ENCODE peak calls at places on chromosome 5, in six cellular contexts. One of them, this sample, is unnamed.

GRCh38 chr5:104512063-104512798 is 949.6 kb upstream of the NUDT12 start:
- DNase-seq in head of caudate nucleus: no peak
- DNase-seq in adipocyte: peak
- DNase-seq in osteoblast: no peak
- DNase-seq in caudate nucleus: no peak
- DNase-seq in dermis microvascular lymphatic vessel endothelial cell: no peak
- DNase-seq in this sample: no peak

GRCh38 chr5:127840198-127840524 is 137.0 kb downstream of the CCDC192 start:
- DNase-seq in osteoblast: no peak
- DNase-seq in dermis microvascular lymphatic vessel endothelial cell: no peak
- DNase-seq in adipocyte: no peak
- DNase-seq in head of caudate nucleus: no peak
- DNase-seq in caudate nucleus: no peak
- DNase-seq in this sample: no peak

GRCh38 chr5:131628990-131629389 is 6.0 kb downstream of the RAPGEF6 start:
- DNase-seq in dermis microvascular lymphatic vessel endothelial cell: no peak
- DNase-seq in adipocyte: peak
- DNase-seq in caudate nucleus: no peak
- DNase-seq in head of caudate nucleus: no peak
- DNase-seq in osteoblast: no peak
- DNase-seq in this sample: peak

GRCh38 chr5:109411627-109412026 is 1.9 kb upstream of the PJA2 start:
- DNase-seq in osteoblast: peak
- DNase-seq in adipocyte: peak
- DNase-seq in head of caudate nucleus: no peak
- DNase-seq in caudate nucleus: no peak
- DNase-seq in dermis microvascular lymphatic vessel endothelial cell: peak
- DNase-seq in this sample: peak

GRCh38 chr5:23257656-23258055 is 249.8 kb upstream of the PRDM9 start:
- DNase-seq in head of caudate nucleus: no peak
- DNase-seq in osteoblast: no peak
- DNase-seq in dermis microvascular lymphatic vessel endothelial cell: no peak
- DNase-seq in caudate nucleus: no peak
- DNase-seq in adipocyte: no peak
- DNase-seq in this sample: no peak

GRCh38 chr5:124102491-124102890 is 590.5 kb downstream of the CSNK1G3 start:
- DNase-seq in adipocyte: peak
- DNase-seq in dermis microvascular lymphatic vessel endothelial cell: peak
- DNase-seq in osteoblast: peak
- DNase-seq in head of caudate nucleus: no peak
- DNase-seq in caudate nucleus: no peak
- DNase-seq in this sample: peak

GRCh38 chr5:80246995-80247729 is 8.7 kb downstream of the SERINC5 start:
- DNase-seq in head of caudate nucleus: peak
- DNase-seq in osteoblast: peak
- DNase-seq in adipocyte: peak
- DNase-seq in caudate nucleus: no peak
- DNase-seq in dermis microvascular lymphatic vessel endothelial cell: peak
- DNase-seq in this sample: peak

GRCh38 chr5:138653502-138653901 is 78.3 kb upstream of the HSPA9 start:
- DNase-seq in head of caudate nucleus: peak
- DNase-seq in caudate nucleus: peak
- DNase-seq in osteoblast: no peak
- DNase-seq in dermis microvascular lymphatic vessel endothelial cell: peak
- DNase-seq in adipocyte: peak
- DNase-seq in this sample: peak

GRCh38 chr5:125310749-125311148 is 564.3 kb upstream of the ZNF608 start:
- DNase-seq in dermis microvascular lymphatic vessel endothelial cell: peak
- DNase-seq in caudate nucleus: no peak
- DNase-seq in adipocyte: no peak
- DNase-seq in osteoblast: no peak
- DNase-seq in head of caudate nucleus: no peak
- DNase-seq in this sample: peak

GRCh38 chr5:169893586-169893985 is 86.7 kb downstream of the INSYN2B start:
- DNase-seq in osteoblast: peak
- DNase-seq in head of caudate nucleus: no peak
- DNase-seq in dermis microvascular lymphatic vessel endothelial cell: peak
- DNase-seq in adipocyte: no peak
- DNase-seq in caudate nucleus: no peak
- DNase-seq in this sample: no peak

GRCh38 chr5:110251366-110251765 is 475.1 kb downstream of the TMEM232 start:
- DNase-seq in adipocyte: no peak
- DNase-seq in osteoblast: no peak
- DNase-seq in caudate nucleus: no peak
- DNase-seq in dermis microvascular lymphatic vessel endothelial cell: no peak
- DNase-seq in head of caudate nucleus: no peak
- DNase-seq in this sample: no peak

GRCh38 chr5:23523031-23523430 is 15.6 kb downstream of the PRDM9 start:
- DNase-seq in adipocyte: no peak
- DNase-seq in caudate nucleus: no peak
- DNase-seq in head of caudate nucleus: no peak
- DNase-seq in dermis microvascular lymphatic vessel endothelial cell: no peak
- DNase-seq in osteoblast: peak
- DNase-seq in this sample: no peak

GRCh38 chr5:149366169-149366750 is 8.4 kb downstream of the PCYOX1L start:
- DNase-seq in caudate nucleus: no peak
- DNase-seq in dermis microvascular lymphatic vessel endothelial cell: no peak
- DNase-seq in osteoblast: no peak
- DNase-seq in head of caudate nucleus: no peak
- DNase-seq in adipocyte: no peak
- DNase-seq in this sample: no peak

GRCh38 chr5:150641826-150642566 is 1.5 kb downstream of the SYNPO start:
- DNase-seq in head of caudate nucleus: no peak
- DNase-seq in osteoblast: no peak
- DNase-seq in caudate nucleus: no peak
- DNase-seq in dermis microvascular lymphatic vessel endothelial cell: no peak
- DNase-seq in adipocyte: peak
- DNase-seq in this sample: no peak

GRCh38 chr5:107011530-107012115 is 659.1 kb downstream of the EFNA5 start:
- DNase-seq in caudate nucleus: no peak
- DNase-seq in adipocyte: no peak
- DNase-seq in head of caudate nucleus: no peak
- DNase-seq in osteoblast: no peak
- DNase-seq in dermis microvascular lymphatic vessel endothelial cell: no peak
- DNase-seq in this sample: no peak

GRCh38 chr5:32692066-32692746 is 18.9 kb upstream of the NPR3 start:
- DNase-seq in adipocyte: peak
- DNase-seq in osteoblast: peak
- DNase-seq in dermis microvascular lymphatic vessel endothelial cell: no peak
- DNase-seq in head of caudate nucleus: no peak
- DNase-seq in caudate nucleus: no peak
- DNase-seq in this sample: peak

GRCh38 chr5:106205916-106206571 is 1464.7 kb downstream of the EFNA5 start:
- DNase-seq in caudate nucleus: no peak
- DNase-seq in dermis microvascular lymphatic vessel endothelial cell: no peak
- DNase-seq in head of caudate nucleus: no peak
- DNase-seq in adipocyte: no peak
- DNase-seq in osteoblast: peak
- DNase-seq in this sample: no peak

GRCh38 chr5:172837640-172838039 is 3.6 kb downstream of the ERGIC1 start:
- DNase-seq in osteoblast: no peak
- DNase-seq in caudate nucleus: peak
- DNase-seq in dermis microvascular lymphatic vessel endothelial cell: peak
- DNase-seq in adipocyte: no peak
- DNase-seq in head of caudate nucleus: peak
- DNase-seq in this sample: no peak

GRCh38 chr5:148858547-148858946 is 32.1 kb downstream of the ADRB2 start:
- DNase-seq in osteoblast: no peak
- DNase-seq in head of caudate nucleus: no peak
- DNase-seq in dermis microvascular lymphatic vessel endothelial cell: peak
- DNase-seq in adipocyte: peak
- DNase-seq in caudate nucleus: no peak
- DNase-seq in this sample: no peak

GRCh38 chr5:116273458-116274242 is 188.8 kb downstream of the COMMD10 start:
- DNase-seq in head of caudate nucleus: no peak
- DNase-seq in caudate nucleus: no peak
- DNase-seq in adipocyte: no peak
- DNase-seq in osteoblast: no peak
- DNase-seq in dermis microvascular lymphatic vessel endothelial cell: no peak
- DNase-seq in this sample: peak

GRCh38 chr5:173721259-173722232 is 105.1 kb upstream of the BOD1 start:
- DNase-seq in caudate nucleus: no peak
- DNase-seq in dermis microvascular lymphatic vessel endothelial cell: no peak
- DNase-seq in osteoblast: no peak
- DNase-seq in head of caudate nucleus: no peak
- DNase-seq in adipocyte: no peak
- DNase-seq in this sample: no peak

GRCh38 chr5:78758169-78758839 is 109.7 kb upstream of the LHFPL2 start:
- DNase-seq in osteoblast: peak
- DNase-seq in head of caudate nucleus: no peak
- DNase-seq in dermis microvascular lymphatic vessel endothelial cell: no peak
- DNase-seq in adipocyte: peak
- DNase-seq in caudate nucleus: no peak
- DNase-seq in this sample: peak

GRCh38 chr5:11904270-11904906 is at the start of gene CTNND2:
- DNase-seq in osteoblast: no peak
- DNase-seq in head of caudate nucleus: peak
- DNase-seq in caudate nucleus: peak
- DNase-seq in dermis microvascular lymphatic vessel endothelial cell: no peak
- DNase-seq in adipocyte: peak
- DNase-seq in this sample: no peak

GRCh38 chr5:10331341-10331796 is 22.1 kb upstream of the MARCHF6 start:
- DNase-seq in adipocyte: peak
- DNase-seq in dermis microvascular lymphatic vessel endothelial cell: no peak
- DNase-seq in head of caudate nucleus: peak
- DNase-seq in osteoblast: no peak
- DNase-seq in caudate nucleus: no peak
- DNase-seq in this sample: peak

GRCh38 chr5:36777105-36777757 is 99.3 kb upstream of the NIPBL start:
- DNase-seq in osteoblast: peak
- DNase-seq in dermis microvascular lymphatic vessel endothelial cell: peak
- DNase-seq in adipocyte: peak
- DNase-seq in head of caudate nucleus: no peak
- DNase-seq in caudate nucleus: no peak
- DNase-seq in this sample: peak

This sample was measured in IMR-90.